ENCODE peak calls at places on chromosome 1, in six cellular contexts. Y is fibroblast of the aortic adventitia, B is HCT116, C is body of pancreas, Q is AG10803, F is fibroblast of mammary gland. T is an unnamed sample.

GRCh38 chr1:43930168-43930948 is 3.2 kb upstream of the ARTN start:
- DNase-seq in Y (no peak), B (peak), C (peak), Q (no peak), F (no peak), T (no peak)

GRCh38 chr1:33899746-33900145 is 35.9 kb downstream of the HMGB4 start:
- DNase-seq in Y (no peak), B (no peak), C (no peak), Q (no peak), F (no peak), T (no peak)

GRCh38 chr1:229165327-229165726 is 105.6 kb upstream of the RAB4A start:
- DNase-seq in Y (no peak), B (no peak), C (no peak), Q (no peak), F (no peak), T (no peak)

GRCh38 chr1:60874703-60875102 is 207.7 kb upstream of the NFIA start:
- DNase-seq in Y (peak), B (peak), C (no peak), Q (peak), F (peak), T (no peak)

GRCh38 chr1:7686301-7686850 is 84.7 kb upstream of the VAMP3 start:
- DNase-seq in Y (no peak), B (no peak), C (no peak), Q (no peak), F (no peak), T (no peak)

GRCh38 chr1:21318714-21319159 is 28.5 kb upstream of the ECE1 start:
- DNase-seq in Y (peak), B (no peak), C (peak), Q (peak), F (peak), T (no peak)

GRCh38 chr1:6581561-6582305 is 1.9 kb downstream of the ZBTB48 start:
- DNase-seq in Y (no peak), B (no peak), C (no peak), Q (no peak), F (no peak), T (no peak)

GRCh38 chr1:52926864-52927218 is 235 bp upstream of the SCP2 start:
- DNase-seq in Y (no peak), B (no peak), C (no peak), Q (no peak), F (no peak), T (no peak)

GRCh38 chr1:20262810-20263534 is 27.7 kb upstream of the VWA5B1 start:
- DNase-seq in Y (no peak), B (no peak), C (no peak), Q (no peak), F (no peak), T (no peak)

GRCh38 chr1:203610061-203610460 is 16.6 kb upstream of the ATP2B4 start:
- DNase-seq in Y (no peak), B (no peak), C (no peak), Q (no peak), F (no peak), T (no peak)

GRCh38 chr1:15455522-15455921 is 1.0 kb upstream of the CELA2A start:
- DNase-seq in Y (peak), B (no peak), C (peak), Q (peak), F (peak), T (no peak)

GRCh38 chr1:61851849-61852692 is 109.8 kb downstream of the PATJ start:
- DNase-seq in Y (peak), B (peak), C (no peak), Q (peak), F (peak), T (no peak)

GRCh38 chr1:228765543-228765942 is 30.3 kb downstream of the RHOU start:
- DNase-seq in Y (no peak), B (no peak), C (peak), Q (no peak), F (no peak), T (no peak)

GRCh38 chr1:198876371-198876871 is 237.6 kb downstream of the PTPRC start:
- DNase-seq in Y (no peak), B (no peak), C (no peak), Q (no peak), F (no peak), T (no peak)

GRCh38 chr1:182122855-182123254 is 61.3 kb upstream of the ZNF648 start:
- DNase-seq in Y (no peak), B (no peak), C (no peak), Q (peak), F (no peak), T (no peak)

GRCh38 chr1:159066108-159066507 is 10.5 kb downstream of the AIM2 start:
- DNase-seq in Y (no peak), B (no peak), C (no peak), Q (no peak), F (no peak), T (no peak)

GRCh38 chr1:206738370-206739366 is 31.9 kb upstream of the IL19 start:
- DNase-seq in Y (peak), B (peak), C (no peak), Q (peak), F (peak), T (no peak)

GRCh38 chr1:5998051-5998905 is 6.1 kb upstream of the NPHP4 start:
- DNase-seq in Y (no peak), B (no peak), C (no peak), Q (no peak), F (no peak), T (no peak)

GRCh38 chr1:235917267-235917811 is 50.6 kb upstream of the LYST start:
- DNase-seq in Y (peak), B (peak), C (peak), Q (peak), F (peak), T (peak)

GRCh38 chr1:119740886-119741780 is 27.6 kb downstream of the HMGCS2 start:
- DNase-seq in Y (no peak), B (no peak), C (no peak), Q (no peak), F (no peak), T (no peak)

GRCh38 chr1:202685671-202686070 is 24.6 kb downstream of the SYT2 start:
- DNase-seq in Y (no peak), B (no peak), C (no peak), Q (no peak), F (no peak), T (no peak)

GRCh38 chr1:38194486-38194885 is 147.9 kb upstream of the POU3F1 start:
- DNase-seq in Y (no peak), B (no peak), C (peak), Q (no peak), F (no peak), T (no peak)

GRCh38 chr1:170910273-170910672 is 25.1 kb upstream of the MROH9 start:
- DNase-seq in Y (peak), B (no peak), C (no peak), Q (peak), F (peak), T (peak)

GRCh38 chr1:24898152-24898908 is 31.7 kb downstream of the RUNX3 start:
- DNase-seq in Y (peak), B (peak), C (peak), Q (peak), F (peak), T (no peak)

GRCh38 chr1:230167419-230167852 is 100.4 kb downstream of the GALNT2 start:
- DNase-seq in Y (peak), B (peak), C (no peak), Q (peak), F (peak), T (no peak)

GRCh38 chr1:42847721-42848470 is 1.5 kb downstream of the ZNF691 start:
- DNase-seq in Y (no peak), B (no peak), C (no peak), Q (no peak), F (no peak), T (no peak)
- H3K4me3 ChIP-seq in Y (no peak), B (peak), C (no peak), Q (peak), F (no peak), T (no peak)

GRCh38 chr1:184427722-184428121 is 40.9 kb downstream of the C1orf21 start:
- DNase-seq in Y (no peak), B (no peak), C (no peak), Q (no peak), F (no peak), T (no peak)

GRCh38 chr1:184429342-184429741 is 42.5 kb downstream of the C1orf21 start:
- DNase-seq in Y (no peak), B (no peak), C (no peak), Q (no peak), F (no peak), T (no peak)

GRCh38 chr1:184426278-184426674 is 39.4 kb downstream of the C1orf21 start:
- DNase-seq in Y (no peak), B (no peak), C (no peak), Q (no peak), F (no peak), T (no peak)

GRCh38 chr1:184425449-184426277 is 38.8 kb downstream of the C1orf21 start:
- DNase-seq in Y (peak), B (no peak), C (no peak), Q (no peak), F (peak), T (no peak)

GRCh38 chr1:184428604-184429003 is 41.8 kb downstream of the C1orf21 start:
- DNase-seq in Y (no peak), B (no peak), C (no peak), Q (no peak), F (no peak), T (no peak)
- TF ChIP-seq CTCF in Y (no peak), B (peak), C (no peak), Q (peak), F (no peak), T (peak)

GRCh38 chr1:47985001-47985400 is 12.2 kb downstream of the TRABD2B start:
- DNase-seq in Y (no peak), B (no peak), C (peak), Q (no peak), F (no peak), T (no peak)

GRCh38 chr1:47981664-47982350 is 15.4 kb downstream of the TRABD2B start:
- DNase-seq in Y (no peak), B (no peak), C (no peak), Q (no peak), F (no peak), T (no peak)

GRCh38 chr1:47986741-47987140 is 10.4 kb downstream of the TRABD2B start:
- DNase-seq in Y (peak), B (no peak), C (no peak), Q (no peak), F (peak), T (no peak)

GRCh38 chr1:47984175-47984789 is 12.9 kb downstream of the TRABD2B start:
- DNase-seq in Y (no peak), B (no peak), C (peak), Q (no peak), F (no peak), T (no peak)

DNA sequence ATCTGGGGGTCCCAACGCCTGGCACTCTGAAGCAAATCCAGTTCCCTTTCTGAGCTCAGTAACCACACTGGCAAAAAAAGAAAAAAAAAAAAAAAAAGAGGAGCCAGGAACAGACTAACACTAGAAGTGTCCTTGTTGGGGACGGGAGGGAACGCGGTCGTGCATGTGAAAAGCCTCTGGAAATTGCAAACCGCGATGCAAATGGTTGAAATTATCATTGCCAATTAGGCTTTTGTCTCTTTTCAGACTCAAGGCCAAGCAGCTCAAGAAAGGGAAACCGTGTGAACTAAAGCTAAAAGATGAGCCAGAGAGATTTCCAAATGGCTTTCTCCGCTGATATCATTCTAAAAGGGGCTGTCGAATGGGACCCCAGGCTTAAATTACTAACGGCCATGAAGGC is 13.5 kb downstream of the TRABD2B start:
- DNase-seq in Y (no peak), B (no peak), C (no peak), Q (no peak), F (no peak), T (no peak)
- H3K4me3 ChIP-seq in Y (no peak), B (no peak), C (no peak), Q (no peak), F (no peak), T (no peak)

GRCh38 chr1:174676856-174677255 is 229.1 kb downstream of the GPR52 start:
- DNase-seq in Y (no peak), B (no peak), C (no peak), Q (no peak), F (no peak), T (no peak)

GRCh38 chr1:174682419-174683008 is 234.8 kb downstream of the GPR52 start:
- DNase-seq in Y (peak), B (no peak), C (no peak), Q (peak), F (peak), T (no peak)

GRCh38 chr1:174678657-174679056 is 230.9 kb downstream of the GPR52 start:
- DNase-seq in Y (no peak), B (no peak), C (no peak), Q (no peak), F (no peak), T (no peak)

DNA sequence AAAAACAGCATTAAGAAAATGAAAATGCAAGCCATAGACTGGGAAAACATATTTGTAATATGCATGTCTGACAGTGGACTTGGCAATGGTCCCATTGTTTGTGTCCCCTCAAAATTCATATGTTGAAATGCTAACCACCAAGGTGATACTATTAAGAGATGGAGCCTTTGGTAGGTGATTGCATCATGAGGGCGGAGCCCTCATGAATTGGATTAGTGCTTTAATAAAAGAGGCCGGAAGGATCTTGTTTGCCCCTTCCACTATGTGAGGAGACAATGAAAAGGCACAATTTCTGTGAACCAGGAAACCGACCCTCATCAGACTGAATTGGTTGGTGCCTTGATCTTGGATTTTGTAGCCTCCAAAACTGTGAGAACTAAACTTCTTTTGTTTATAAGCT is 232.3 kb downstream of the GPR52 start:
- DNase-seq in Y (no peak), B (no peak), C (no peak), Q (no peak), F (no peak), T (no peak)
- TF ChIP-seq CTCF in Y (no peak), B (no peak), C (no peak), Q (no peak), F (no peak), T (no peak)

GRCh38 chr1:27519341-27520258 is 29.6 kb upstream of the WASF2 start:
- DNase-seq in Y (no peak), B (no peak), C (peak), Q (no peak), F (no peak), T (no peak)
- H3K4me3 ChIP-seq in Y (no peak), B (no peak), C (no peak), Q (no peak), F (no peak), T (no peak)

GRCh38 chr1:116494745-116495144 is 76.1 kb downstream of the CD58 start:
- DNase-seq in Y (peak), B (no peak), C (no peak), Q (no peak), F (no peak), T (no peak)
- TF ChIP-seq CTCF in Y (no peak), B (no peak), C (no peak), Q (no peak), F (no peak), T (no peak)

T was measured in BJ.